ENCODE peak calls at places on chromosomes 1 and 21, in six cellular contexts. U is HS-27A; Z is SW480; Q is NAMALWA; H is posterior cingulate gyrus; W is activated naive CD8-positive, alpha-beta T cell treated with anti-CD3 and anti-CD28 coated beads for 36 hours. T is an unnamed sample.

GRCh38 chr1:243713470-243714186 is 136.4 kb downstream of the AKT3 start:
- DNase-seq in U (no peak), Z (peak), Q (no peak), H (no peak), W (no peak), T (peak)

GRCh38 chr1:239184581-239185244 is 201.7 kb upstream of the CHRM3 start:
- DNase-seq in U (no peak), Z (no peak), Q (no peak), H (no peak), W (no peak), T (no peak)

GRCh38 chr1:40859017-40859416 is 3.1 kb downstream of the CITED4 start:
- DNase-seq in U (no peak), Z (no peak), Q (no peak), H (no peak), W (no peak), T (no peak)

GRCh38 chr1:30521261-30521865 is 202.0 kb downstream of the MATN1 start:
- DNase-seq in U (no peak), Z (no peak), Q (no peak), H (no peak), W (no peak), T (no peak)

GRCh38 chr1:147562819-147563218 is 21.5 kb downstream of the BCL9 start:
- DNase-seq in U (no peak), Z (no peak), Q (no peak), H (no peak), W (no peak), T (no peak)

GRCh38 chr1:171167785-171168184 is 17.3 kb upstream of the FMO2 start:
- DNase-seq in U (no peak), Z (no peak), Q (no peak), H (no peak), W (no peak), T (no peak)

GRCh38 chr21:26070822-26071425 is 99.6 kb downstream of the APP start:
- DNase-seq in U (no peak), Z (no peak), Q (peak), H (no peak), W (peak), T (no peak)

GRCh38 chr1:9331558-9332346 is 39.1 kb downstream of the SPSB1 start:
- DNase-seq in U (no peak), Z (no peak), Q (no peak), H (no peak), W (no peak), T (no peak)

GRCh38 chr1:244180256-244180655 is 129.2 kb downstream of the ZBTB18 start:
- DNase-seq in U (no peak), Z (no peak), Q (no peak), H (no peak), W (no peak), T (no peak)

GRCh38 chr21:45471229-45472052 is 66.5 kb downstream of the COL18A1 start:
- DNase-seq in U (peak), Z (no peak), Q (no peak), H (peak), W (no peak), T (no peak)

GRCh38 chr1:25675729-25676476 is 59.3 kb downstream of the MAN1C1 start:
- DNase-seq in U (no peak), Z (no peak), Q (no peak), H (no peak), W (peak), T (no peak)

GRCh38 chr1:112840631-112841624 is 115.1 kb downstream of the SLC16A1 start:
- DNase-seq in U (no peak), Z (peak), Q (no peak), H (no peak), W (no peak), T (peak)

GRCh38 chr1:8394456-8395321 is 76.8 kb downstream of the SLC45A1 start:
- DNase-seq in U (peak), Z (no peak), Q (no peak), H (no peak), W (no peak), T (peak)

GRCh38 chr1:64691631-64692030 is 53.2 kb upstream of the RAVER2 start:
- DNase-seq in U (no peak), Z (no peak), Q (no peak), H (no peak), W (no peak), T (no peak)

GRCh38 chr1:212423879-212424278 is 8.8 kb upstream of the NENF start:
- DNase-seq in U (no peak), Z (no peak), Q (no peak), H (no peak), W (no peak), T (no peak)

GRCh38 chr1:101683561-101683960 is 313.2 kb downstream of the OLFM3 start:
- DNase-seq in U (no peak), Z (no peak), Q (no peak), H (no peak), W (no peak), T (no peak)

GRCh38 chr1:160853014-160853413 is 9.7 kb downstream of the CD244 start:
- DNase-seq in U (no peak), Z (no peak), Q (no peak), H (no peak), W (no peak), T (no peak)